ENCODE peak calls at places on chromosomes 2 and 18, in six cellular contexts. O is Kasumi-1, Q is NAMALWA, Y is fibroblast of mammary gland, J is left lung, D is T-helper 1 cell. B is an unnamed sample.
A peak's percentile ranks its signal among the peaks of the same experiment; 100 is the strongest.

GRCh38 chr2:209762564-209762963 is 9.1 kb upstream of the UNC80 start:
- DNase-seq in D (no peak), Y (no peak), Q (no peak), J (no peak), O (no peak), B (no peak)

GRCh38 chr18:61655630-61656029 is 237.2 kb downstream of the RNF152 start:
- DNase-seq in J (no peak), D (no peak), Q (no peak), Y (no peak), O (no peak), B (no peak)

GRCh38 chr2:236168110-236169067 is at the start of gene GBX2:
- DNase-seq in O (no peak), J (no peak), D (no peak), Y (peak; percentile 40), Q (no peak), B (peak; percentile 72)

GRCh38 chr2:217901826-217902225 is 101.0 kb downstream of the TNS1 start:
- DNase-seq in D (no peak), O (peak; percentile 5), J (peak; percentile 35), Y (peak; percentile 78), Q (no peak), B (peak; percentile 54)

GRCh38 chr18:42758851-42759250 is 356.6 kb downstream of the RIT2 start:
- DNase-seq in D (no peak), Y (peak; percentile 7), O (no peak), J (no peak), Q (no peak), B (no peak)

GRCh38 chr2:171102802-171103201 is 57.9 kb downstream of the TLK1 start:
- DNase-seq in Y (no peak), O (no peak), Q (no peak), D (no peak), J (no peak), B (no peak)

GRCh38 chr2:80706951-80707350 is 402.4 kb upstream of the LRRTM1 start:
- DNase-seq in D (no peak), J (no peak), O (no peak), Q (no peak), Y (no peak), B (no peak)

GRCh38 chr2:152847067-152847466 is 128.6 kb downstream of the ARL6IP6 start:
- DNase-seq in J (no peak), O (no peak), D (no peak), Y (peak; percentile 41), Q (no peak), B (peak; percentile 39)

GRCh38 chr18:68925268-68925667 is 127.4 kb downstream of the CCDC102B start:
- DNase-seq in O (peak; percentile 40), Q (peak; percentile 34), J (no peak), Y (peak; percentile 19), D (no peak), B (peak; percentile 1)

GRCh38 chr2:105950521-105951389 is 206.0 kb downstream of the NCK2 start:
- DNase-seq in O (no peak), D (no peak), Q (no peak), J (no peak), Y (no peak), B (peak; percentile 3)

GRCh38 chr2:209334188-209335017 is 89.4 kb upstream of the MAP2 start:
- DNase-seq in Y (peak; percentile 60), Q (peak; percentile 79), O (peak; percentile 26), D (no peak), J (no peak), B (peak; percentile 65)

GRCh38 chr18:48324651-48325050 is 84.5 kb downstream of the ZBTB7C start:
- DNase-seq in Y (no peak), D (no peak), J (no peak), Q (no peak), O (no peak), B (no peak)

B was measured in astrocyte of the spinal cord.